ENCODE peak calls at places on chromosomes 1 and 21, in ten cellular contexts. B, A, E, O, D, L, Q, U, P and M are unnamed samples.

GRCh38 chr1:66333463-66334232 is 200.3 kb upstream of the SGIP1 start:
- DNase-seq in B (no peak), A (no peak), E (no peak), O (no peak), D (no peak), L (no peak), Q (no peak), U (no peak), P (no peak), M (peak; percentile 20)

GRCh38 chr1:18116777-18117176 is 9.2 kb downstream of the IGSF21 start:
- DNase-seq in B (no peak), A (no peak), E (no peak), O (no peak), D (no peak), L (no peak), Q (no peak), U (no peak), P (no peak), M (no peak)

GRCh38 chr1:165445388-165445787 is 462 bp upstream of the RXRG start:
- DNase-seq in B (no peak), A (no peak), E (no peak), O (no peak), D (no peak), L (no peak), Q (no peak), U (no peak), P (no peak), M (no peak)

GRCh38 chr1:37038703-37039093 is 4.4 kb upstream of the GRIK3 start:
- DNase-seq in B (no peak), A (no peak), E (no peak), O (no peak), D (no peak), L (no peak), Q (peak; percentile 39), U (no peak), P (no peak), M (no peak)

GRCh38 chr1:158177705-158178450 is 2.8 kb upstream of the CD1D start:
- DNase-seq in B (peak; percentile 10), A (no peak), E (peak; percentile 87), O (no peak), D (peak; percentile 31), L (no peak), Q (peak; percentile 80), U (no peak), P (no peak), M (no peak)

GRCh38 chr21:42624095-42624830 is 29.2 kb upstream of the PDE9A start:
- DNase-seq in B (no peak), A (no peak), E (no peak), O (no peak), D (no peak), L (no peak), Q (no peak), U (peak; percentile 24), P (no peak), M (no peak)

GRCh38 chr1:20410555-20410954 is 75.5 kb downstream of the CAMK2N1 start:
- DNase-seq in B (no peak), A (no peak), E (no peak), O (no peak), D (peak; percentile 35), L (no peak), Q (no peak), U (no peak), P (no peak), M (no peak)

GRCh38 chr1:196677781-196678509 is 26.1 kb downstream of the CFH start:
- DNase-seq in B (no peak), A (peak; percentile 17), E (no peak), O (no peak), D (peak; percentile 22), L (no peak), Q (no peak), U (no peak), P (no peak), M (no peak)

GRCh38 chr1:39148942-39149341 is 55.6 kb upstream of the MACF1 start:
- DNase-seq in B (no peak), A (no peak), E (no peak), O (no peak), D (peak; percentile 31), L (no peak), Q (no peak), U (no peak), P (no peak), M (no peak)

GRCh38 chr1:245931450-245931849 is 575.6 kb downstream of the SMYD3 start:
- DNase-seq in B (no peak), A (no peak), E (no peak), O (no peak), D (no peak), L (no peak), Q (no peak), U (no peak), P (no peak), M (no peak)

GRCh38 chr1:198849108-198849507 is 210.3 kb downstream of the PTPRC start:
- DNase-seq in B (no peak), A (no peak), E (no peak), O (no peak), D (no peak), L (no peak), Q (no peak), U (no peak), P (no peak), M (no peak)

GRCh38 chr1:64161347-64162080 is 41.9 kb upstream of the UBE2U start:
- DNase-seq in B (no peak), A (no peak), E (no peak), O (no peak), D (peak; percentile 71), L (no peak), Q (peak; percentile 29), U (no peak), P (no peak), M (no peak)

GRCh38 chr1:114490235-114490634 is 20.8 kb downstream of the TRIM33 start:
- DNase-seq in B (no peak), A (no peak), E (no peak), O (no peak), D (no peak), L (no peak), Q (no peak), U (no peak), P (no peak), M (no peak)

GRCh38 chr1:203528098-203528497 is 34.1 kb downstream of the OPTC start:
- DNase-seq in B (no peak), A (no peak), E (no peak), O (no peak), D (no peak), L (no peak), Q (no peak), U (no peak), P (no peak), M (no peak)

GRCh38 chr1:31706384-31707058 is 2.7 kb upstream of the COL16A1 start:
- DNase-seq in B (no peak), A (no peak), E (no peak), O (no peak), D (peak; percentile 21), L (no peak), Q (no peak), U (no peak), P (no peak), M (no peak)

GRCh38 chr21:36719614-36720013 is 20.7 kb downstream of the SIM2 start:
- DNase-seq in B (no peak), A (no peak), E (peak; percentile 64), O (no peak), D (no peak), L (no peak), Q (peak; percentile 24), U (peak; percentile 73), P (no peak), M (no peak)

GRCh38 chr1:156592910-156593732 is 1.5 kb downstream of the NAXE start:
- DNase-seq in B (no peak), A (no peak), E (no peak), O (no peak), D (no peak), L (no peak), Q (no peak), U (no peak), P (no peak), M (no peak)

GRCh38 chr1:176694713-176695112 is 231.7 kb downstream of the PAPPA2 start:
- DNase-seq in B (no peak), A (no peak), E (no peak), O (no peak), D (no peak), L (no peak), Q (no peak), U (no peak), P (no peak), M (no peak)

GRCh38 chr1:159867322-159868064 is 5.0 kb upstream of the VSIG8 start:
- DNase-seq in B (no peak), A (no peak), E (peak; percentile 82), O (no peak), D (no peak), L (no peak), Q (peak; percentile 62), U (peak; percentile 57), P (no peak), M (no peak)

GRCh38 chr1:52621950-52622349 is 11.0 kb upstream of the SHISAL2A start:
- DNase-seq in B (no peak), A (no peak), E (no peak), O (no peak), D (no peak), L (no peak), Q (no peak), U (no peak), P (no peak), M (no peak)

GRCh38 chr21:43634618-43635017 is 24.7 kb downstream of the HSF2BP start:
- DNase-seq in B (no peak), A (no peak), E (no peak), O (no peak), D (peak; percentile 25), L (peak; percentile 43), Q (no peak), U (no peak), P (no peak), M (no peak)

GRCh38 chr1:44696789-44697188 is 22.3 kb downstream of the ARMH1 start:
- DNase-seq in B (no peak), A (no peak), E (no peak), O (no peak), D (no peak), L (no peak), Q (no peak), U (no peak), P (no peak), M (peak; percentile 65)

GRCh38 chr1:223819730-223820514 is 25.8 kb downstream of the TP53BP2 start:
- DNase-seq in B (no peak), A (no peak), E (no peak), O (peak; percentile 89), D (peak; percentile 89), L (no peak), Q (no peak), U (no peak), P (no peak), M (no peak)

GRCh38 chr21:35649186-35649585 is 411.1 kb downstream of the SETD4 start:
- DNase-seq in B (no peak), A (no peak), E (no peak), O (no peak), D (peak; percentile 70), L (no peak), Q (no peak), U (no peak), P (no peak), M (no peak)